ENCODE peak calls at places on chromosomes 13 and 19, in six cellular contexts. V, J, S, T, H and D are unnamed samples.
A peak's percentile ranks its signal among the peaks of the same experiment; 100 is the strongest.

GRCh38 chr19:12112238-12112637 is 27.9 kb downstream of the ZNF20 start:
- DNase-seq in T (peak; percentile 79), H (no peak), J (peak; percentile 53), S (no peak), V (no peak), D (no peak)

GRCh38 chr13:100075700-100076587 is 12.9 kb upstream of the PCCA start:
- DNase-seq in J (no peak), T (peak; percentile 12), V (no peak), H (no peak), S (no peak), D (no peak)

GRCh38 chr19:959935-960502 is 24.1 kb upstream of the WDR18 start:
- DNase-seq in J (peak; percentile 77), H (no peak), S (no peak), V (no peak), T (peak; percentile 77), D (no peak)

GRCh38 chr13:44904982-44905381 is 84.3 kb downstream of the NUFIP1 start:
- DNase-seq in S (peak; percentile 82), T (no peak), J (no peak), H (no peak), V (peak; percentile 85), D (peak; percentile 52)

GRCh38 chr13:59766236-59766635 is 397.5 kb downstream of the DIAPH3 start:
- DNase-seq in H (no peak), J (no peak), S (no peak), V (no peak), T (no peak), D (no peak)

GRCh38 chr19:10290876-10291553 is 1.3 kb downstream of the ICAM5 start:
- DNase-seq in S (no peak), T (peak; percentile 43), J (peak; percentile 76), H (peak; percentile 50), V (no peak), D (peak; percentile 48)

GRCh38 chr13:110617326-110618072 is 2.2 kb downstream of the NAXD start:
- DNase-seq in T (peak; percentile 43), S (no peak), V (peak; percentile 88), J (peak; percentile 65), H (no peak), D (peak; percentile 85)

GRCh38 chr13:52136763-52137162 is 7.9 kb upstream of the NEK5 start:
- DNase-seq in H (no peak), T (no peak), S (no peak), J (no peak), V (no peak), D (no peak)

GRCh38 chr19:49823472-49823871 is 5.4 kb downstream of the MED25 start:
- DNase-seq in J (no peak), S (no peak), V (no peak), H (no peak), T (no peak), D (no peak)

GRCh38 chr13:24627864-24628418 is 52.3 kb upstream of the ATP12A start:
- DNase-seq in T (no peak), H (no peak), J (no peak), S (no peak), V (no peak), D (no peak)

GRCh38 chr19:15583346-15583745 is 31.7 kb upstream of the CYP4F8 start:
- DNase-seq in H (no peak), V (peak; percentile 58), J (no peak), T (no peak), S (peak; percentile 16), D (peak; percentile 14)

GRCh38 chr13:20125129-20125782 is 35.6 kb downstream of the GJA3 start:
- DNase-seq in V (peak; percentile 46), T (no peak), S (peak; percentile 8), H (no peak), J (no peak), D (no peak)

GRCh38 chr19:57465680-57466381 is 8.9 kb upstream of the VN1R1 start:
- DNase-seq in V (no peak), S (no peak), J (peak; percentile 82), H (peak; percentile 59), T (peak; percentile 57), D (no peak)

GRCh38 chr13:104740616-104741222 is 1674.5 kb upstream of the SLC10A2 start:
- DNase-seq in H (no peak), T (no peak), J (no peak), V (no peak), S (no peak), D (no peak)

GRCh38 chr19:8269724-8270123 is 38.4 kb downstream of the CD320 start:
- DNase-seq in H (no peak), T (no peak), S (no peak), V (no peak), J (no peak), D (no peak)

GRCh38 chr19:49497790-49498106 is 1.5 kb downstream of the RPS11 start:
- DNase-seq in T (no peak), H (no peak), V (no peak), S (no peak), J (no peak), D (no peak)

GRCh38 chr19:44623080-44623479 is 9.7 kb downstream of the IGSF23 start:
- DNase-seq in J (no peak), V (no peak), H (no peak), S (no peak), T (no peak), D (no peak)

GRCh38 chr13:80180745-80181144 is 160.2 kb downstream of the SPRY2 start:
- DNase-seq in T (no peak), H (no peak), S (no peak), V (no peak), J (no peak), D (no peak)

GRCh38 chr19:54207908-54208783 is 7.5 kb downstream of the RPS9 start:
- DNase-seq in J (no peak), H (no peak), S (no peak), T (peak; percentile 59), V (peak; percentile 89), D (peak; percentile 71)

GRCh38 chr19:34193876-34194275 is 21.6 kb downstream of the LSM14A start:
- DNase-seq in T (no peak), V (no peak), H (no peak), S (no peak), J (no peak), D (no peak)

GRCh38 chr19:19654441-19654840 is 9.0 kb downstream of the ATP13A1 start:
- DNase-seq in T (no peak), S (no peak), V (no peak), J (no peak), H (no peak), D (no peak)

GRCh38 chr13:44759723-44760360 is 183.7 kb upstream of the TSC22D1 start:
- DNase-seq in J (no peak), S (no peak), T (peak; percentile 21), V (no peak), H (no peak), D (peak; percentile 84)

GRCh38 chr13:44368062-44368591 is 5.5 kb upstream of the SERP2 start:
- DNase-seq in V (no peak), S (no peak), J (no peak), T (no peak), H (no peak), D (no peak)

GRCh38 chr19:39539165-39539518 is 819 bp downstream of the EID2 start:
- DNase-seq in T (peak; percentile 52), S (no peak), J (peak; percentile 79), V (no peak), H (no peak), D (no peak)

GRCh38 chr19:4877753-4878490 is 10.5 kb upstream of the PLIN3 start:
- DNase-seq in S (no peak), T (no peak), V (peak; percentile 91), J (peak; percentile 27), H (no peak), D (peak; percentile 31)
- TF ChIP-seq POLR2AphosphoS5 in S (no peak), T (no peak), V (no peak), J (no peak), H (no peak), D (peak; percentile 12)

DNA sequence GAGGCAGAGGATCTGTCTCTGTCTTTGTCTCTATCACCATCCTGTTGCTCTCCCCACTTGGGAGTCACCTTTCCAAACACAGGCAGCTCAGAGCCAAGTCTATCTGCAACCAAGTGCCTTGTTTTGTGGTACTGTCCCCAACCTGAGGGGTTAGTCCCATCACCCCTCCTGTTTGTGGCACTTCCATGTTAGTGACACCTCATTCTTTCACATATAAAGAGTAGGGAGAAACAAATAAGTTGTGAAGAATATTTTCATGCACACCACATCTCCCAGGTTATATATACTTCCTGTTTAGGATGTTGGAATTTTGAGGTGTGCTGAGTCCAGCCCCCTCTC is 3.7 kb downstream of the GDF15 start:
- DNase-seq in J (no peak), H (no peak), V (no peak), T (no peak), S (no peak), D (no peak)
- H3K27ac ChIP-seq in J (no peak overlapping the region), H (peak overlapping the region; percentile 82), V (no peak overlapping the region), T (no peak overlapping the region), S (no peak overlapping the region), D (no peak overlapping the region)

DNA sequence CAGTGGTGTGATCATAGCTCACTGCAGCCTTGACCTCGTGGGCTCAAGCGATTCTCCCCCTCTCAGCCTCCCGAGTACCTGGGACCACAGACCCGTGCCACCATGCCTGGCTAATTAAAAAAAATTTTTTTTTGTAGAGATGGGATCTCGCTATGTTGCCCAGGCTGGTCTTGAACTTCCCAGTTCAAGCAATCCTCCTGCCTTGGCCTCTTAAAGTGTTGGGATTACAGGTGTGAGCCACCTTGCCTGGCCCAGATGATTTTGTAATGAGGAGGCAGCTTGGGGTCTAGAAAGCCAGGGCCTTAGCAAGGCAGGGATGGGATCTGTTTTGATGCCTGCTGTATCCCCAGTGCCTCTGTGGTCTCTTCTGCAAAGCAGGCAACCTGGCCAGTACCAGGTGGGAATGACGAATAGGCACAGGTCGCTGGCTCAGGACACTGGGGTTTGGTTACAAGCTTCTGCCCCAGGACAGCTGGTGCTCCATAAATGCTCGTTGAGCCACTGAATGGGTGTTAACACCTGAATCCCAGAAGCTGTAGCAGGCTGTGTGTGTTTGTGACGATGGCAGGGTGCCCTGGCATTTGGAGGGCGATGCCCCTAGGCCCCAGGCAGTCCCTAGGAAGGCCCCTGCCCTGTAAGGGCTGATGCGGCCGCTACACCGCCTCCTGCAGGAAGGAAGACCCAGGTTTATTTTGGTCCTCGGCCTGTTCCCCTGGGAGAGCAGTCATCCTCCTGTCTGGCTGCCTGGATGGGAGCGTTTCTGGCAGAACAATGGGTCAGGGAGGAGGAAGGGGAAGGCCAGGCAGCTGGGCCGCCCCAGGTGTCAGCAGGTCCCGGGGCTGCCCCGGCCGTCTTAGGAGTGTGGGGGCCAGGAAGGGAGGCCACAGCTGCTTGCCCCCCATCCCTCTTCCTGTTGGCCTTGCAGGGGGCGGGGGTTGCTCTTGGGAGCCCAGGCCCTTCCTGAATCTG is 8.6 kb downstream of the TNFAIP8L1 start:
- DNase-seq in T (no peak), S (no peak), H (no peak), J (peak; percentile 63), V (peak; percentile 90), D (no peak)
- TF ChIP-seq POLR2AphosphoS5 in T (no peak), S (no peak), H (no peak), J (no peak), V (peak; percentile 25), D (peak; percentile 31)

DNA sequence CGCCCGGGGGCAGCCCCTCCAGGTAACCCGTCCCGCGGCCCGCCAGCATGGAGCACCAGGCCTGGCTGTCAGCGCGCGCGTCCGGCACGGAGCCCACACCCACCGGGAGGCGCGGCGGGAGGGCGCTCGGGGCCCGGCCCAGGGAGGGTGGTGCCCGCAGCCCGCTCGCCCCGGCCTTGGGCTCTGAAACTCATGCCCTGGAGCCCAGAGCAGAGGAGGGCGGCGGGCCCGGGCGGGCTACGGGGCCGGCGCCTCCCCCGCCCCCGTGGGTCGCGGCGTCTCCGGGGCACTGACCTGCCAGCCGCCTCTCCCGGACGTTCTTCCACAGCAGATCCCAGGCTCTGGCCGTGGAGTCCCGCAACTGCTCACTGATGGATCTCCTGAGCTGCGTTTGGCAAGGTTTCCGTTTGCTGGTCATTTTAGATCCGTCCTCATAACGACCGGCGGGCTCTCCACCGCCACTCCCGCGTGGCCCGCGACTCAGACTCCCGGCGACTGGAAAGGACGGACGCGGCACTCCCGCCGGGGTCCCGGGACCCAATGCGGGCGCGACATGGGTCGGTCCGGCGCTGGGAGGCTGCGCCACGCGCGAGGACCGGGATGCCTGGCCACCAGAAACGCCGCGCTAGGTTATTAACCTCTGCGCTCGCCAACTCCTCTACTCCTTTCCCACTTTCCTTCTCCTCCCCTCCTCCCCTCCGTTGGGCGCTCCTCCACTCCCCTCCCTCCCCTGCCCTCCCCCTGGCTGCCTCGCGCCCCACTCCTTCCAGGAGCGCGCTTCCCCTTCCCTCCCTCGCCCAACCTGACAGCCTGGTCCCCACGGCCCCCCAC is 64.7 kb upstream of the STARD13 start:
- DNase-seq in S (no peak), V (peak; percentile 88), T (no peak), H (no peak), J (peak; percentile 51), D (peak; percentile 66)
- H3K27ac ChIP-seq in S (peak overlapping the region; percentile 89), V (peak overlapping the region; percentile 92), T (no peak overlapping the region), H (peak overlapping the region; percentile 58), J (no peak overlapping the region), D (peak overlapping the region; percentile 87)